ENCODE peak calls at places on chromosomes 2 and 18, in five cellular contexts. G is tibial nerve, N is bronchial epithelial cell, M is fibroblast of mammary gland, H is foreskin fibroblast. L is an unnamed sample.

GRCh38 chr18:74303936-74304335 is 11.7 kb upstream of the C18orf63 start:
- DNase-seq in G (no peak), N (peak), M (peak), H (peak), L (no peak)

GRCh38 chr2:138333121-138333520 is 168.4 kb upstream of the SPOPL start:
- DNase-seq in G (no peak), N (no peak), M (no peak), H (no peak), L (no peak)

GRCh38 chr2:176395273-176395854 is 126.1 kb downstream of the MTX2 start:
- DNase-seq in G (no peak), N (peak), M (peak), H (no peak), L (no peak)

GRCh38 chr2:201768918-201769317 is 11.8 kb downstream of the ALS2 start:
- DNase-seq in G (no peak), N (no peak), M (no peak), H (no peak), L (no peak)

GRCh38 chr18:3062798-3063563 is 50.0 kb upstream of the LPIN2 start:
- DNase-seq in G (peak), N (peak), M (peak), H (peak), L (peak)

GRCh38 chr18:59323931-59324622 is 5.6 kb upstream of the CPLX4 start:
- DNase-seq in G (no peak), N (no peak), M (peak), H (peak), L (no peak)

GRCh38 chr2:98883780-98884211 is 52.2 kb downstream of the CRACDL start:
- DNase-seq in G (no peak), N (no peak), M (peak), H (no peak), L (no peak)

GRCh38 chr2:28463893-28464292 is 32.0 kb upstream of the PLB1 start:
- DNase-seq in G (no peak), N (no peak), M (peak), H (no peak), L (no peak)

GRCh38 chr2:84924173-84925106 is 19.0 kb downstream of the TMSB10 start:
- DNase-seq in G (no peak), N (peak), M (peak), H (no peak), L (no peak)

GRCh38 chr2:74554821-74555531 is 456 bp downstream of the DOK1 start:
- DNase-seq in G (no peak), N (no peak), M (peak), H (no peak), L (no peak)

GRCh38 chr18:76791642-76792041 is 30.7 kb upstream of the ZNF236 start:
- DNase-seq in G (no peak), N (no peak), M (no peak), H (no peak), L (no peak)

GRCh38 chr2:18159899-18160298 is 281.4 kb downstream of the KCNS3 start:
- DNase-seq in G (no peak), N (no peak), M (no peak), H (no peak), L (no peak)

GRCh38 chr18:22675006-22675405 is 257.3 kb upstream of the CTAGE1 start:
- DNase-seq in G (no peak), N (no peak), M (no peak), H (no peak), L (no peak)

GRCh38 chr2:96960956-96961350 is 25.4 kb downstream of the FAM178B start:
- DNase-seq in G (no peak), N (no peak), M (no peak), H (no peak), L (no peak)

GRCh38 chr2:168716839-168717238 is 85.6 kb upstream of the NOSTRIN start:
- DNase-seq in G (no peak), N (no peak), M (no peak), H (no peak), L (no peak)

GRCh38 chr2:232479341-232480200 is 8.1 kb downstream of the ECEL1 start:
- DNase-seq in G (no peak), N (no peak), M (no peak), H (no peak), L (no peak)

GRCh38 chr18:76390452-76391035 is 104.5 kb downstream of the ZNF516 start:
- DNase-seq in G (no peak), N (no peak), M (no peak), H (no peak), L (no peak)

GRCh38 chr2:10305715-10306114 is 3.0 kb downstream of the HPCAL1 start:
- DNase-seq in G (no peak), N (no peak), M (no peak), H (no peak), L (no peak)

GRCh38 chr2:68715353-68716041 is 19.1 kb upstream of the ARHGAP25 start:
- DNase-seq in G (peak), N (peak), M (peak), H (peak), L (no peak)

GRCh38 chr2:159960413-159960812 is 102.0 kb downstream of the PLA2R1 start:
- DNase-seq in G (no peak), N (peak), M (peak), H (peak), L (no peak)

GRCh38 chr2:240294514-240294913 is 140.9 kb upstream of the GPC1 start:
- DNase-seq in G (no peak), N (no peak), M (no peak), H (no peak), L (no peak)

GRCh38 chr2:148888003-148888501 is 13.0 kb downstream of the KIF5C start:
- DNase-seq in G (no peak), N (no peak), M (no peak), H (no peak), L (no peak)

GRCh38 chr2:121771976-121772742 is 16.7 kb downstream of the TSN start:
- DNase-seq in G (no peak), N (no peak), M (peak), H (peak), L (peak)

GRCh38 chr2:240303896-240304745 is 131.3 kb upstream of the GPC1 start:
- DNase-seq in G (no peak), N (no peak), M (no peak), H (no peak), L (no peak)

GRCh38 chr2:8088810-8089209 is 593.0 kb upstream of the ID2 start:
- DNase-seq in G (no peak), N (no peak), M (no peak), H (no peak), L (no peak)

GRCh38 chr18:1408331-1408835 is 503.7 kb downstream of the ADCYAP1 start:
- DNase-seq in G (no peak), N (no peak), M (no peak), H (no peak), L (no peak)

GRCh38 chr2:127829845-127830246 is 18.9 kb upstream of the WDR33 start:
- DNase-seq in G (no peak), N (peak), M (no peak), H (no peak), L (no peak)

GRCh38 chr18:58516514-58517285 is 112.2 kb downstream of the ALPK2 start:
- DNase-seq in G (no peak), N (no peak), M (no peak), H (no peak), L (no peak)

GRCh38 chr2:207078186-207078798 is 87.5 kb downstream of the KLF7 start:
- DNase-seq in G (no peak), N (no peak), M (no peak), H (no peak), L (no peak)

GRCh38 chr2:127051116-127051779 is 55.7 kb downstream of the BIN1 start:
- DNase-seq in G (no peak), N (no peak), M (no peak), H (no peak), L (no peak)

GRCh38 chr2:69997296-69998184 is 36.1 kb upstream of the ASPRV1 start:
- DNase-seq in G (no peak), N (peak), M (peak), H (peak), L (no peak)

GRCh38 chr2:38590053-38590452 is 12.7 kb downstream of the HNRNPLL start:
- DNase-seq in G (no peak), N (no peak), M (no peak), H (no peak), L (no peak)

GRCh38 chr2:37191747-37192146 is 3.3 kb upstream of the SULT6B1 start:
- DNase-seq in G (no peak), N (no peak), M (no peak), H (no peak), L (no peak)

GRCh38 chr2:128315829-128316776 is 2.6 kb downstream of the HS6ST1 start:
- DNase-seq in G (no peak), N (no peak), M (peak), H (no peak), L (no peak)

GRCh38 chr2:12110074-12110473 is 363.6 kb downstream of the LPIN1 start:
- DNase-seq in G (no peak), N (no peak), M (peak), H (no peak), L (no peak)

GRCh38 chr18:58223717-58224424 is 179.8 kb downstream of the NEDD4L start:
- DNase-seq in G (peak), N (peak), M (peak), H (peak), L (peak)

GRCh38 chr18:57143265-57143664 is 3.6 kb upstream of the BOD1L2 start:
- DNase-seq in G (no peak), N (no peak), M (no peak), H (no peak), L (no peak)

GRCh38 chr2:30206461-30207430 is 24.6 kb upstream of the LBH start:
- DNase-seq in G (no peak), N (no peak), M (no peak), H (no peak), L (no peak)
- TF ChIP-seq CTCF in G (no peak), N (no peak), M (no peak), H (no peak), L (no peak)

GRCh38 chr2:54054271-54054670 is 61.1 kb upstream of the ACYP2 start:
- DNase-seq in G (no peak), N (no peak), M (no peak), H (no peak), L (no peak)

GRCh38 chr2:54052825-54053718 is 62.3 kb upstream of the ACYP2 start:
- DNase-seq in G (no peak), N (peak), M (peak), H (no peak), L (no peak)

GRCh38 chr2:54058449-54058848 is 57.0 kb upstream of the ACYP2 start:
- DNase-seq in G (no peak), N (no peak), M (no peak), H (no peak), L (no peak)

GRCh38 chr2:54053830-54054229 is 61.6 kb upstream of the ACYP2 start:
- DNase-seq in G (no peak), N (no peak), M (no peak), H (no peak), L (no peak)

GRCh38 chr2:54054774-54055173 is 60.6 kb upstream of the ACYP2 start:
- DNase-seq in G (no peak), N (no peak), M (no peak), H (no peak), L (no peak)
- TF ChIP-seq CTCF in G (no peak), N (no peak), M (no peak), H (no peak), L (no peak)

DNA sequence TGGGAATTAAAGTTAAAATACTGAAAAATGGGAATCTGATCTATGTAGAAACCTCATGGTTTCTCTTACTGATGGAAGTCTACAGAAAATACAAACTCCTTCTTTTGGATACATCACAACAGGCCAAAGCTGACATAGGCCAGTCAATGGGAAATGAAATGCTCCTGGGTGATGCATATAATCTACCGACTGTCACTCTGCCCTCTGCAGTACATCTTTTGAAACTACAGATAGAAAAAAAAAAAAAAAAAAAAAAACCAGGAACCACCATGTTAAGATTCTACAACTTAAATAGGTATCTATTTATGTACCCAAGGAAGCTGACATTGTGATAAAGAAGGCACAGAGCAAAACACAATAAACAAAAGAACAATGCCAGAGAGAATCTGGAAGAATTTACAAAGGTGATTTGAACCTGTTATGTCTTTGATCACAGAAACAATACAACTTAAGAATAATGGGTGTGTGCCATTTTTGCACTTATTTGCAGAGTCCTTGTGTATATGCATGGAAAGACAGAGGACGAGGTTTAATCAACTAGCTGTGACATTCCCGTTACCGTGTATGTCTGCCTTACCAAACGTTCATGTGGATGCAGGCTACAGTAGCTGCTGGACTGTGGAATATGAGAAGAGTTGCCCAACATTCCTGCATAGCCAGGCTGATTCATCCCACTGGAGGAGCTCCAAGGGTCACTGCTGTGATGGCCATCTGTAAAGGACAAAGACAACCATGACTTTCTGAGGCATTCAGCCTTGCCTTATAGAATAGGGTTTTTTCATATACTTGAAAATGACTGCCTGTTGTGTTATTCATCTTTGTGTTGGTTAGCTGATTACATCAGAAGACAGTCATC is 312.7 kb downstream of the TCF4 start:
- DNase-seq in G (peak), N (peak), M (peak), H (peak), L (no peak)
- TF ChIP-seq CTCF in G (no peak), N (no peak), M (peak), H (peak), L (peak)

DNA sequence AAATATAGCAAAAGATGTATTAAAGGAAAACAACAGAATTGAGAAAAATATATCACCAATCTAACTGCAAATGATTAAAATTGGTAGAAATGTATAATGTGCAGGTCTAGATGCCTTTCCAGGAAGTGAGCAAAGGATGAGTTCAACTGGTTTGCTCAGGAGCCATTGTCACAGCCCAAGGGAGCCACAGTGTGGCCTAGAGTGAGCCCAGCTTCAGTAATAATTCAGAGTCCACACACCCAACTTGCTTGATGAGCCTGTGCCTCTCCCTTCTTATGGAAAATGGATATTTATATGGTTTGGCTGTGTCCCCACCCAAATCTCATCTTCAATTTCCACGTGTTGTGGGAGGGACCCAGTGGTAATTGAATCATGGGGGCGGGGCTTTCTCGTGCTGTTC is 92.2 kb upstream of the ASAP2 start:
- DNase-seq in G (no peak), N (peak), M (peak), H (no peak), L (no peak)
- TF ChIP-seq CTCF in G (no peak), N (peak), M (peak), H (no peak), L (no peak)

GRCh38 chr2:181954538-181954883 is 31.1 kb upstream of the PPP1R1C start:
- DNase-seq in G (no peak), N (no peak), M (peak), H (no peak), L (no peak)

GRCh38 chr2:181955010-181955409 is 30.6 kb upstream of the PPP1R1C start:
- DNase-seq in G (no peak), N (peak), M (peak), H (peak), L (peak)

GRCh38 chr2:181952413-181953226 is 33.0 kb upstream of the PPP1R1C start:
- DNase-seq in G (no peak), N (no peak), M (no peak), H (no peak), L (no peak)

GRCh38 chr2:181957668-181958067 is 28.0 kb upstream of the PPP1R1C start:
- DNase-seq in G (no peak), N (no peak), M (peak), H (no peak), L (no peak)

DNA sequence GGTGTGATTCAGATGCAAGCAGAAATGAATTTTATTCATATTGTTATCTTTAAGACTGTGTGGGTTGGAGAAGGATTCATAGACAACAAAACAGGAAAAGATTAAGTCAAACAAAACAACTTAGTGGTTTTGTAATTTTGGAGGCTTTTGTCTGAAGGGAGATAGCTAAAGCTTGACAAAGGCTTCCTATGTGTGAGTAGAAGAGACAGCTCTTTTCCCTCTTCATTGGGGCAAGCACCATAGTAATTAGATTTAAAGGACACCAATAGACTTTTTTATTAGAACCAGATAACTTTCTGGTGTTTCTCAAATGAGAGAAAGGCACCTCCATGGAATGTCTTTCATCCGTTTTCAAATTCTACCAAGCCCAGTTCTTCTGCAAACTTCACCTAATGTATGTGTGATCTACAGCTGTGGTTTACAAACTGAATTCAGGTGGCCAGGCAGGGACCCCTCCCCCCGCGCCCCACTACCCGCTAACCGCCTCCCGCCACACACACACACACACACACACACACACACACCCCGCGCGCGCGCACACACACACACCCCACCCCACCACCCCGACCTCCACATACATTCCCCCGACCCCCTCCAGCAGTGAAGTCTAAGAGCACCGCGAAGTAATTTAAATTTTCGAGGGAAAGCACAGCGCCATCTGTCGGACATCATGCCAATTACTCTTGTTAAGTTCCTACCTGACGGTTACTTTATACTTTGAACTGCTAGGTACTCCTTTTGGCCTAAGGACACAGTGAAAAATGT is 31.7 kb upstream of the PPP1R1C start:
- DNase-seq in G (peak), N (peak), M (peak), H (peak), L (peak)
- TF ChIP-seq CTCF in G (peak), N (peak), M (peak), H (peak), L (peak)

GRCh38 chr2:216139884-216140283 is 30.7 kb downstream of the XRCC5 start:
- DNase-seq in G (no peak), N (peak), M (no peak), H (no peak), L (no peak)
- TF ChIP-seq CTCF in G (no peak), N (peak), M (peak), H (no peak), L (peak)

GRCh38 chr2:3303583-3304406 is 73.8 kb downstream of the EIPR1 start:
- DNase-seq in G (peak), N (peak), M (peak), H (peak), L (peak)
- TF ChIP-seq CTCF in G (peak), N (peak), M (peak), H (peak), L (peak)

GRCh38 chr18:47595816-47596501 is 334.5 kb downstream of the SMAD2 start:
- DNase-seq in G (no peak), N (peak), M (peak), H (no peak), L (no peak)
- TF ChIP-seq CTCF in G (no peak), N (no peak), M (peak), H (no peak), L (peak)